ENCODE peak calls at places on chromosomes 1 and 21, in nine cellular contexts. E is body of pancreas, W is AG10803, D is ovary, M is GM12865, L is left ventricle myocardium inferior, C is astrocyte of the spinal cord, O is tibial artery, B is transverse colon. H is an unnamed sample.

GRCh38 chr1:161954050-161954449 is 69.6 kb downstream of the OLFML2B start:
- DNase-seq in E (no peak), W (no peak), D (no peak), M (no peak), L (no peak), C (no peak), O (no peak), B (no peak), H (no peak)

GRCh38 chr21:38743772-38744529 is 61.8 kb upstream of the ETS2 start:
- DNase-seq in E (no peak), W (no peak), D (no peak), M (no peak), L (peak), C (no peak), O (no peak), B (no peak), H (no peak)

GRCh38 chr1:48931571-48932251 is 155.0 kb upstream of the BEND5 start:
- DNase-seq in E (no peak), W (peak), D (no peak), M (no peak), L (no peak), C (peak), O (peak), B (no peak), H (no peak)

GRCh38 chr1:159829822-159830455 is 3.3 kb downstream of the SLAMF8 start:
- DNase-seq in E (no peak), W (peak), D (peak), M (no peak), L (peak), C (peak), O (peak), B (no peak), H (no peak)

GRCh38 chr21:30102881-30103280 is 63.7 kb downstream of the CLDN17 start:
- DNase-seq in E (no peak), W (no peak), D (no peak), M (no peak), L (no peak), C (no peak), O (no peak), B (no peak), H (no peak)

GRCh38 chr1:223831755-223832636 is 13.8 kb downstream of the TP53BP2 start:
- DNase-seq in E (no peak), W (peak), D (no peak), M (no peak), L (no peak), C (peak), O (no peak), B (no peak), H (no peak)

GRCh38 chr1:176878750-176879536 is 285.6 kb downstream of the ASTN1 start:
- DNase-seq in E (no peak), W (no peak), D (no peak), M (no peak), L (no peak), C (no peak), O (no peak), B (no peak), H (no peak)

GRCh38 chr1:241695454-241696171 is 43.5 kb downstream of the WDR64 start:
- DNase-seq in E (no peak), W (no peak), D (no peak), M (no peak), L (no peak), C (peak), O (no peak), B (no peak), H (no peak)

GRCh38 chr1:961132-961652 is 808 bp downstream of the KLHL17 start:
- DNase-seq in E (no peak), W (no peak), D (no peak), M (no peak), L (no peak), C (no peak), O (no peak), B (no peak), H (no peak)

GRCh38 chr21:44424608-44425306 is 30.6 kb upstream of the LRRC3 start:
- DNase-seq in E (no peak), W (no peak), D (peak), M (no peak), L (peak), C (no peak), O (peak), B (no peak), H (no peak)

GRCh38 chr1:230382060-230382491 is 44.1 kb downstream of the PGBD5 start:
- DNase-seq in E (peak), W (no peak), D (no peak), M (no peak), L (no peak), C (no peak), O (no peak), B (no peak), H (no peak)

GRCh38 chr1:100542264-100542663 is 4.3 kb downstream of the GPR88 start:
- DNase-seq in E (no peak), W (no peak), D (no peak), M (no peak), L (no peak), C (no peak), O (no peak), B (no peak), H (no peak)

GRCh38 chr1:45767035-45767434 is 16.6 kb upstream of the IPP start:
- DNase-seq in E (no peak), W (peak), D (no peak), M (no peak), L (no peak), C (peak), O (no peak), B (no peak), H (no peak)

GRCh38 chr21:17444828-17445227 is 68.0 kb upstream of the CXADR start:
- DNase-seq in E (no peak), W (no peak), D (no peak), M (no peak), L (no peak), C (no peak), O (no peak), B (no peak), H (no peak)

GRCh38 chr1:151062738-151063371 is 2.7 kb downstream of the MLLT11 start:
- DNase-seq in E (no peak), W (peak), D (no peak), M (no peak), L (no peak), C (peak), O (no peak), B (no peak), H (no peak)

GRCh38 chr1:201268604-201269151 is 14.6 kb upstream of the PKP1 start:
- DNase-seq in E (no peak), W (peak), D (peak), M (no peak), L (no peak), C (peak), O (no peak), B (no peak), H (no peak)

GRCh38 chr21:44857127-44857892 is 16.2 kb downstream of the PTTG1IP start:
- DNase-seq in E (no peak), W (no peak), D (peak), M (no peak), L (no peak), C (no peak), O (no peak), B (no peak), H (no peak)

GRCh38 chr1:183065168-183065670 is 42.0 kb downstream of the LAMC1 start:
- DNase-seq in E (no peak), W (no peak), D (no peak), M (no peak), L (no peak), C (no peak), O (no peak), B (no peak), H (no peak)

GRCh38 chr1:14901371-14901954 is 252.1 kb upstream of the TMEM51 start:
- DNase-seq in E (no peak), W (no peak), D (no peak), M (no peak), L (no peak), C (no peak), O (no peak), B (no peak), H (no peak)

GRCh38 chr1:11842154-11843041 is 5.2 kb downstream of the NPPA start:
- DNase-seq in E (no peak), W (no peak), D (peak), M (peak), L (peak), C (peak), O (no peak), B (peak), H (no peak)

DNA sequence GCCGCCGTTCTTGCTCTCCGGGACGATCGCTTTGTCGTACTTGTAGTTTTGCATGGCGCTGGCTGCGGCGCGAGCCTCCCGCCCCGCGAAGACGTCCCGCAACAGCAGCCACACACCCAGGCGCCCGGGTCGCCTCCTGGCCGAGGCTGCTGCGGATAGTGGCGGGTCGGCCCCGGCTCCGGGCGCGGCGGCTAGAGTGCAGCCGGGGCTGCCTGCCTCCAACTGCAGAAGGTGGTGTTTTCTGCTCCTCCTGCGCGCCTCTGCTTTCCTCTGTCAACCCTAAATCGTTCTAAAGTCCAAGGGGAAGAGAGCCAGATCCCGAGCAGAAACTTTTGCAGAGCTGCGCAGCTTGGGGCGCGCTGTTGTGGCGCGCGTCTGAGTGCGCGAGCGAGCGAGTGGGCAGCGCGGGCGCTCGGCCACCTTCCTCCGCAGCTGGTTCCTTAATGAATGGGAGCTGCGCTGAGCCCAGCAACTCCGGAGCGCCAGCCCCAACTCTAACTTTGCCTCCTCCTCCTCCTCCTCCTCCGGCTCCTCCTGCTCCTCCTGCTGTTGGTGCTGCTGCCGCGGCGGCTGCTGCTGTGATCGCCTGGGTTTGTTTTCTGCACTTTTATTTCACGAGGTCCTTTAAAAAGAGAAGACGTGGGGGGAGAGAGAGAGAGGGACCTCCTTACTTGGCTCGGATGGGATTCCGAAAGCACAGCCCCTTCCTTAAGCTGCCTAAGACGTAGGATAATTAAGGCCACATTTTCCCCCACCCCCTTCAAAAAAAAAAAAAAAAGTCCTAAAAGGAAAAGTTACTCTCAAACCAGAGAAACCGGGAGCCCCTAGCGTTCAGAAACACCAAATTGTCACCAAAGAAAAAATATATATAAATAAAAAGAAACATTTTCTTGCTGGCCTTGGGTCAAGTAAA is at the start of gene PLPP3:
- DNase-seq in E (peak), W (peak), D (peak), M (peak), L (peak), C (peak), O (peak), B (peak), H (no peak)
- TF ChIP-seq CTCF in E (peak), W (peak), D (peak), M (peak), L (peak), C (peak), O (peak), B (peak), H (no peak)

DNA sequence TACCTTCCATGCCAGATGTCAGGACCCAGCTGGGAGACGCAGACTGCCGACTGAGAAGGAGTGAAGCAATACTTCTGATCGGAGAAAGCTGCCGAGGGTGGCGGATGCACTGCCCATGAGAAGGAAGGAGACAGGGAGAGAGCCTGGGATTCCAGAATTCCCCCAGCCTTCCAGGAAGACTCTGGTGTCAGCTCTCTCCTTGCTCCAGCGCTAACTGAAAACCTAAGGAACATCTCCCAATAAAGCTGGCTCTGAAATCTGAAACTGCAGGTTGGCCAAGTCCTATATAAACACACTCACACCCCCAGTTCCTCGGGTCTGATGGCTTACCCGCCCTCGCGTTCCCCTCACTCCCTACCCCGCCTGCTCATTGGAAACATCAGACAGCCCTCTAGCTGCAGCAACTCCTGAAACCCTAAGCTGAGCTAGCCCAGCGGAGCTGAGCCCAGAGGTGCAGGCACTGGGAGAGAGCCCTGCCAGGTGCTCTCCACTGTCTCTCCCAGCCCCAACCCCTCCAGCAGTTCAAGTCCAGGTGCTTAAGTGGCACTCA is 52.3 kb downstream of the PLEKHA6 start:
- DNase-seq in E (no peak), W (peak), D (peak), M (no peak), L (peak), C (no peak), O (peak), B (no peak), H (no peak)
- TF ChIP-seq CTCF in E (no peak), W (peak), D (peak), M (no peak), L (peak), C (no peak), O (no peak), B (no peak), H (no peak)

GRCh38 chr1:23978825-23979224 is 1.3 kb downstream of the SRSF10 start:
- DNase-seq in E (no peak), W (no peak), D (no peak), M (no peak), L (no peak), C (no peak), O (no peak), B (no peak), H (no peak)

GRCh38 chr1:23980725-23981063 is 567 bp upstream of the SRSF10 start:
- DNase-seq in E (peak), W (peak), D (peak), M (peak), L (no peak), C (peak), O (no peak), B (peak), H (peak)

GRCh38 chr1:23977854-23978191 is 2.3 kb downstream of the SRSF10 start:
- DNase-seq in E (no peak), W (no peak), D (no peak), M (no peak), L (no peak), C (no peak), O (no peak), B (no peak), H (no peak)

GRCh38 chr1:23979387-23980005 is 631 bp downstream of the SRSF10 start:
- DNase-seq in E (no peak), W (no peak), D (no peak), M (no peak), L (no peak), C (no peak), O (no peak), B (no peak), H (no peak)

DNA sequence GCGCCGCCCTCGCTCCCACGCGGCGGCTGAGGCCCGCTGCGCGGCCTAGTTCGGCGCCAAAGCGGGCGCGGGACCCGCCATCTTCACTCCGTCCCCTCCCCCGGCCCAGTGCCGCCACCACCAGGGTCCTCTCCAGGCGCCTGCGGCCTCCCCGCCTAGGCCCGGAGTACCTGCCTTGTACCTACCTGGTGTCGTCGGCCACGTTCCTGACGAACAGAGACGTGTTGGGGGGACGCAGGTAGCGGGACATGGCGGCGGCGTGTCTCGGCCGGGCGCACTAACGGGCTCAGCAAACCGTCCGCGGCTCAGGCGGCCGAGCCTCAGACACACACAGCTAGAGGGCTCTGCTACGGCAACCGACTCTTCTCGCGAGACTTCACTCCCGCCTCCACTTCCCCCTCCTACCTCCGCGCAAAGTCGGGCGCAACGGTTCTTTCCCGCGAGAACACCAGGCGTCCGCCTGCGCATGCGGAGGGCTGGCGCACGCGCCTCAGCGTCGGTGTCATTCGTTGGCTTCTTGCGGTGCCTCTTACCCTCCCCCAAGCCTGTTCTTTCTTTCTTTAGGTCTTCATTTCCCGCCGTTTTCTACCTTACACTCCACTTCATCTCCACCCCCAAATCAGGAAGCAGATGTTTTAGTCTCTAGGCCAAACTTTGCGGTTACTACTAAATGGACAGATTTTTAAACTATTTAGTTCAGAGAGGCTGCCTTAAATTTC is at the start of gene SRSF10:
- DNase-seq in E (peak), W (peak), D (peak), M (peak), L (peak), C (peak), O (peak), B (peak), H (peak)
- TF ChIP-seq CTCF in E (peak), W (peak), D (peak), M (peak), L (peak), C (peak), O (peak), B (peak), H (peak)

DNA sequence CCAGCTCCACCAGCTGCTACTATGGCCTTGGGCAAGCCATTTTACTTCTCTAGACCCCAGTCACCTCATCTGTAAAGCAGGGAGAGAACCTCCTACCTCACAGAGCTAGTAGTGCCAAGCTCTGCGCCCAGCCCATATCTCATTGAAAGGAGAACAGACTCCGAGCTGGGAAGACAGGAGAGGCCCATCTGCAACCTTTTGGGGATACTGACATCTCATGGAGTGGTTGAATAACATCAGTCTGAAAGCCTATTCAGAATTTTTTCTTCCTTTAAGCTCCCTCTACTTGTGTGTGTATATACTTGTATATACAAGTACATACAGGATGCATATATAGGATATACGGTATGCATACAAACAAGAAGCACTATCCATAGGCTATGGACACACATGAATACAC is 279.5 kb upstream of the POU3F1 start:
- DNase-seq in E (no peak), W (peak), D (no peak), M (no peak), L (no peak), C (no peak), O (no peak), B (no peak), H (no peak)
- TF ChIP-seq CTCF in E (no peak), W (peak), D (no peak), M (no peak), L (no peak), C (no peak), O (no peak), B (no peak), H (no peak)

DNA sequence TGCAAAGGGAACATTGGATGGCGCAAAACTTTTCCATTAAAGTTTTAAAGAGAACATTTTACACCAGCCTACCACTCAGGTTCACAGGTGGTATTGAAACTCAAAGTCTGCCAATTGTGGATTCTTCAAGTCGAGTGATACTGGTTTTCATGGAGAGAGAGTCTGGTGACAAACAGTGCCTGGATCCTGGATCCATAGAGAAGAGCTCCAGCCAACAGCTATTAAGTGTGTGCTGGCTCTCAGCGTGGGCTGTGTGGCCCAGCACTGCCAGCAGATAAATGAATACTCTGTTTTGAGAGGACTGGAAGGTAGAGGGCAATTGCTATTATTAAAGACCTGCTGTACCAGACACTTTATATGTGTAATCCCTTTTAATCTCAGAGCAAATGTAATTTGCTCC is 118.9 kb upstream of the SYT6 start:
- DNase-seq in E (no peak), W (no peak), D (no peak), M (no peak), L (no peak), C (no peak), O (no peak), B (no peak), H (no peak)
- TF ChIP-seq CTCF in E (no peak), W (no peak), D (no peak), M (no peak), L (no peak), C (no peak), O (no peak), B (no peak), H (no peak)

GRCh38 chr1:105608713-105609112 is 1447.8 kb upstream of the PRMT6 start:
- DNase-seq in E (no peak), W (peak), D (no peak), M (no peak), L (no peak), C (no peak), O (no peak), B (no peak), H (no peak)
- TF ChIP-seq CTCF in E (no peak), W (no peak), D (no peak), M (no peak), L (peak), C (no peak), O (no peak), B (no peak), H (no peak)

GRCh38 chr21:41508415-41509205 is 652 bp upstream of the TMPRSS2 start:
- DNase-seq in E (no peak), W (no peak), D (no peak), M (no peak), L (no peak), C (no peak), O (no peak), B (no peak), H (no peak)

GRCh38 chr21:41510500-41510899 is 2.5 kb upstream of the TMPRSS2 start:
- DNase-seq in E (peak), W (no peak), D (no peak), M (no peak), L (no peak), C (no peak), O (no peak), B (no peak), H (no peak)

GRCh38 chr21:41507521-41508414 is at the start of gene TMPRSS2:
- DNase-seq in E (peak), W (no peak), D (no peak), M (no peak), L (no peak), C (no peak), O (no peak), B (peak), H (no peak)

GRCh38 chr21:41509733-41510132 is 1.8 kb upstream of the TMPRSS2 start:
- DNase-seq in E (no peak), W (no peak), D (no peak), M (no peak), L (no peak), C (no peak), O (no peak), B (no peak), H (no peak)

DNA sequence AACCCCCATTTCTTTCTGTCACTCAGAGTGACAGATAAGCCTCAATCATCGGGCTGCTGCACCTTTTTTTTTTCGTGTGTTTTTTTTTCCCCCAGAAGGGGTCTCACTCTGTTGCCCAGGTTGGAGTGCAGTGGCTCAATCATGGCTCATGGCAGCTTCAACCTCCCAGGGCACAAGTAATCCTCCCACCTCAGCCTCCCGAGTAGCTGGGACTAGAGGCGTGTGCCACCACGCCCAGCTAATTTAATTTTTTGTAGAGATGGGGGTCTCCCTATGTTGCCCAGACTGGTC is 1.2 kb upstream of the TMPRSS2 start:
- DNase-seq in E (no peak), W (no peak), D (no peak), M (no peak), L (no peak), C (no peak), O (no peak), B (no peak), H (no peak)
- TF ChIP-seq CTCF in E (peak), W (no peak), D (no peak), M (no peak), L (no peak), C (no peak), O (no peak), B (peak), H (no peak)

H was measured in natural killer cell.